ENCODE peak calls at places on chromosomes 3 and 15, in eight cellular contexts. M is T-helper 1 cell; L is GOT3; Z is amygdala; P is fibroblast of pulmonary artery; T is H4; O is progenitor cell of endocrine pancreas; Q is activated CD8-positive, alpha-beta T cell treated with anti-CD3 and anti-CD28 coated beads for 36 hours. H is an unnamed sample.

GRCh38 chr3:31785734-31786133 is 195.3 kb downstream of the OSBPL10 start:
- DNase-seq in T (no peak), Q (no peak), O (no peak), M (no peak), Z (no peak), L (no peak), P (no peak), H (no peak)

GRCh38 chr15:88918738-88919137 is 5.6 kb upstream of the MFGE8 start:
- DNase-seq in Q (peak; percentile 71), P (peak; percentile 97), Z (no peak), M (no peak), O (no peak), T (peak; percentile 99), L (peak; percentile 19), H (no peak)

GRCh38 chr15:98881526-98882517 is 125.8 kb downstream of the PGPEP1L start:
- DNase-seq in L (no peak), T (peak; percentile 74), Q (peak; percentile 14), Z (no peak), O (no peak), M (no peak), P (peak; percentile 80), H (peak; percentile 60)

GRCh38 chr3:73552700-73553099 is 72.0 kb downstream of the PDZRN3 start:
- DNase-seq in P (peak; percentile 23), T (peak; percentile 42), Q (no peak), L (no peak), M (no peak), O (no peak), Z (no peak), H (peak; percentile 75)

GRCh38 chr3:138492980-138493675 is 58.7 kb downstream of the ESYT3 start:
- DNase-seq in Q (no peak), M (no peak), O (no peak), Z (no peak), L (no peak), T (no peak), P (no peak), H (no peak)

GRCh38 chr3:106251160-106251892 is 382.5 kb upstream of the CBLB start:
- DNase-seq in L (no peak), Q (no peak), O (no peak), M (no peak), T (no peak), Z (no peak), P (no peak), H (peak; percentile 93)

GRCh38 chr3:38039899-38040261 is 872 bp downstream of the DLEC1 start:
- DNase-seq in Q (peak; percentile 62), P (peak; percentile 41), Z (no peak), L (no peak), O (no peak), T (no peak), M (peak; percentile 51), H (peak; percentile 23)

GRCh38 chr3:56980798-56981390 is 79.6 kb upstream of the SPATA12 start:
- DNase-seq in Q (peak; percentile 83), O (no peak), L (peak; percentile 59), T (peak; percentile 82), P (peak; percentile 100), M (no peak), Z (no peak), H (peak; percentile 32)

GRCh38 chr15:75647370-75648155 is at the start of gene SNX33:
- DNase-seq in T (peak; percentile 64), Q (peak; percentile 75), L (peak; percentile 63), Z (peak; percentile 43), O (peak; percentile 57), P (peak; percentile 92), M (peak; percentile 48), H (peak; percentile 86)

GRCh38 chr15:42118650-42119531 is 24.5 kb upstream of the PLA2G4D start:
- DNase-seq in O (no peak), Q (no peak), T (no peak), Z (no peak), M (no peak), L (no peak), P (no peak), H (peak; percentile 59)

GRCh38 chr3:112353365-112353764 is 20.4 kb downstream of the CD200 start:
- DNase-seq in Q (no peak), T (no peak), P (no peak), O (no peak), M (no peak), L (no peak), Z (no peak), H (no peak)

GRCh38 chr3:42685891-42686820 is 819 bp downstream of the KLHL40 start:
- DNase-seq in L (no peak), T (no peak), Q (no peak), M (no peak), Z (no peak), O (no peak), P (no peak), H (no peak)

GRCh38 chr3:52090620-52091468 is 34.5 kb upstream of the DUSP7 start:
- DNase-seq in T (no peak), O (no peak), Z (no peak), Q (no peak), L (no peak), P (no peak), M (no peak), H (no peak)

GRCh38 chr3:175392653-175393052 is 533.5 kb downstream of the NAALADL2 start:
- DNase-seq in T (peak; percentile 56), L (no peak), M (no peak), Q (no peak), P (peak; percentile 28), O (no peak), Z (no peak), H (no peak)

GRCh38 chr3:181230258-181230657 is 240.7 kb upstream of the DNAJC19 start:
- DNase-seq in T (no peak), L (no peak), P (no peak), Q (no peak), Z (no peak), O (no peak), M (no peak), H (peak; percentile 2)

GRCh38 chr3:194007598-194008337 is 128.2 kb upstream of the HES1 start:
- DNase-seq in Z (no peak), Q (no peak), O (no peak), L (no peak), T (no peak), M (no peak), P (no peak), H (no peak)

GRCh38 chr15:75203017-75203907 is 1.6 kb downstream of the C15orf39 start:
- DNase-seq in Z (no peak), M (no peak), L (no peak), Q (peak; percentile 27), P (peak; percentile 58), O (no peak), T (no peak), H (peak; percentile 52)

GRCh38 chr3:53748512-53749271 is 97.5 kb downstream of the CHDH start:
- DNase-seq in M (no peak), Z (no peak), O (no peak), P (no peak), T (no peak), L (no peak), Q (no peak), H (no peak)

GRCh38 chr15:65623103-65623502 is 1.4 kb downstream of the SLC24A1 start:
- DNase-seq in O (no peak), T (no peak), M (no peak), Q (no peak), P (no peak), L (no peak), Z (no peak), H (no peak)

GRCh38 chr3:174126990-174127758 is 729.6 kb downstream of the NLGN1 start:
- DNase-seq in Q (no peak), T (no peak), Z (no peak), O (no peak), P (no peak), L (no peak), M (no peak), H (peak; percentile 26)

GRCh38 chr3:128068156-128068620 is 16.0 kb downstream of the SEC61A1 start:
- DNase-seq in L (no peak), T (peak; percentile 58), Z (no peak), Q (peak; percentile 50), O (no peak), M (no peak), P (peak; percentile 65), H (peak; percentile 65)

GRCh38 chr15:69660658-69661405 is 208.2 kb downstream of the RPLP1 start:
- DNase-seq in T (no peak), Q (no peak), Z (no peak), O (no peak), P (no peak), M (no peak), L (no peak), H (no peak)

GRCh38 chr15:79218588-79219200 is 63.8 kb upstream of the ANKRD34C start:
- DNase-seq in O (no peak), P (peak; percentile 14), Q (no peak), T (peak; percentile 48), M (no peak), Z (no peak), L (no peak), H (peak; percentile 5)

GRCh38 chr3:33645060-33645841 is 72.8 kb downstream of the CLASP2 start:
- DNase-seq in Q (peak; percentile 47), Z (no peak), P (peak; percentile 50), O (no peak), T (no peak), L (no peak), M (peak; percentile 10), H (no peak)

GRCh38 chr3:146780251-146780650 is 175.1 kb upstream of the PLSCR5 start:
- DNase-seq in Q (no peak), O (no peak), T (no peak), P (no peak), M (no peak), L (no peak), Z (no peak), H (no peak)

GRCh38 chr15:62549345-62549970 is 384.4 kb upstream of the C2CD4B start:
- DNase-seq in M (no peak), Q (peak; percentile 32), L (no peak), Z (no peak), O (no peak), P (peak; percentile 57), T (peak; percentile 49), H (peak; percentile 65)

GRCh38 chr3:177973241-177973840 is 562.9 kb upstream of the KCNMB2 start:
- DNase-seq in O (no peak), Q (no peak), P (peak; percentile 29), L (no peak), Z (no peak), T (no peak), M (no peak), H (peak; percentile 4)

GRCh38 chr3:66938338-66938963 is 59.7 kb upstream of the KBTBD8 start:
- DNase-seq in L (no peak), T (peak; percentile 38), P (peak; percentile 79), O (peak; percentile 17), Q (peak; percentile 33), M (no peak), Z (peak; percentile 8), H (peak; percentile 61)

GRCh38 chr3:13822042-13822441 is 57.8 kb downstream of the WNT7A start:
- DNase-seq in Q (peak; percentile 9), P (no peak), M (no peak), L (no peak), Z (no peak), O (no peak), T (no peak), H (no peak)

H was measured in DMS53.